ENCODE peak calls at places on chromosomes 1 and 21, in ten cellular contexts. E, R, M, I, X, G, V, J, W and Y are unnamed samples.

GRCh38 chr1:3539707-3540425 is 71.4 kb downstream of the MEGF6 start:
- DNase-seq in E (no peak), R (no peak), M (no peak), I (no peak), X (no peak), G (no peak), V (no peak), J (no peak), W (peak), Y (no peak)

GRCh38 chr1:209613351-209614150 is 30.0 kb downstream of the CAMK1G start:
- DNase-seq in E (no peak), R (no peak), M (no peak), I (no peak), X (no peak), G (no peak), V (no peak), J (no peak), W (no peak), Y (no peak)

GRCh38 chr1:151175910-151176309 is at the start of gene TMOD4:
- DNase-seq in E (no peak), R (no peak), M (no peak), I (no peak), X (peak), G (no peak), V (peak), J (no peak), W (no peak), Y (no peak)

GRCh38 chr1:80217377-80217986 is 1211.0 kb upstream of the ADGRL4 start:
- DNase-seq in E (no peak), R (no peak), M (no peak), I (peak), X (peak), G (no peak), V (peak), J (peak), W (no peak), Y (no peak)

GRCh38 chr1:111275780-111276433 is 14.7 kb upstream of the CHIA start:
- DNase-seq in E (no peak), R (no peak), M (no peak), I (no peak), X (no peak), G (no peak), V (no peak), J (no peak), W (no peak), Y (no peak)

GRCh38 chr1:55476445-55477015 is 261.4 kb upstream of the USP24 start:
- DNase-seq in E (no peak), R (no peak), M (no peak), I (no peak), X (peak), G (no peak), V (peak), J (peak), W (no peak), Y (no peak)

GRCh38 chr1:153687346-153687745 is 8.9 kb downstream of the NPR1 start:
- DNase-seq in E (no peak), R (no peak), M (no peak), I (no peak), X (no peak), G (no peak), V (no peak), J (no peak), W (no peak), Y (no peak)

GRCh38 chr21:39676054-39676771 is 63.5 kb downstream of the B3GALT5 start:
- DNase-seq in E (no peak), R (peak), M (no peak), I (peak), X (peak), G (no peak), V (peak), J (peak), W (no peak), Y (no peak)

GRCh38 chr1:66137235-66137634 is 344.5 kb downstream of the PDE4B start:
- DNase-seq in E (no peak), R (no peak), M (no peak), I (no peak), X (no peak), G (no peak), V (no peak), J (no peak), W (no peak), Y (no peak)

GRCh38 chr1:160239582-160240299 is 22.6 kb downstream of the DCAF8 start:
- DNase-seq in E (no peak), R (no peak), M (no peak), I (no peak), X (no peak), G (no peak), V (no peak), J (no peak), W (no peak), Y (no peak)

GRCh38 chr1:201826830-201827229 is 2.1 kb upstream of the IPO9 start:
- DNase-seq in E (no peak), R (no peak), M (no peak), I (no peak), X (no peak), G (no peak), V (peak), J (no peak), W (no peak), Y (no peak)

GRCh38 chr1:225772323-225772768 is 5.3 kb upstream of the SRP9 start:
- DNase-seq in E (peak), R (peak), M (no peak), I (peak), X (peak), G (peak), V (peak), J (peak), W (peak), Y (peak)

GRCh38 chr1:72845342-72845741 is 563.0 kb upstream of the NEGR1 start:
- DNase-seq in E (no peak), R (no peak), M (no peak), I (peak), X (peak), G (no peak), V (peak), J (no peak), W (no peak), Y (no peak)

GRCh38 chr1:3940081-3940755 is 40.1 kb upstream of the C1orf174 start:
- DNase-seq in E (no peak), R (no peak), M (no peak), I (no peak), X (no peak), G (no peak), V (no peak), J (no peak), W (no peak), Y (no peak)

GRCh38 chr1:99305626-99306025 is 41.3 kb downstream of the PLPPR4 start:
- DNase-seq in E (no peak), R (no peak), M (no peak), I (no peak), X (no peak), G (no peak), V (peak), J (no peak), W (no peak), Y (no peak)

GRCh38 chr1:18700530-18700929 is 69.9 kb downstream of the PAX7 start:
- DNase-seq in E (no peak), R (no peak), M (no peak), I (no peak), X (no peak), G (no peak), V (no peak), J (no peak), W (no peak), Y (no peak)